ENCODE peak calls at places on chromosomes 6 and 20, in nine cellular contexts. A is naive thymus-derived CD8-positive, alpha-beta T cell; E is ascending aorta; U is SJCRH30; L is AG09309; Z is memory B cell; G is H9; F is cortex of kidney; K is head of caudate nucleus. O is an unnamed sample.
A peak's percentile ranks its signal among the peaks of the same experiment; 100 is the strongest.

GRCh38 chr6:135002229-135002844 is 52.3 kb downstream of the HBS1L start:
- DNase-seq in L (no peak), K (no peak), F (no peak), U (peak; percentile 30), A (no peak), Z (no peak), G (no peak), E (no peak), O (no peak)

GRCh38 chr20:15699431-15700146 is 873.7 kb downstream of the KIF16B start:
- DNase-seq in Z (no peak), K (no peak), F (no peak), A (no peak), L (no peak), U (peak; percentile 34), E (no peak), G (peak; percentile 63), O (no peak)

GRCh38 chr6:119162134-119162761 is 83.8 kb upstream of the FAM184A start:
- DNase-seq in L (no peak), F (no peak), G (no peak), Z (no peak), K (no peak), A (no peak), E (no peak), U (peak; percentile 23), O (no peak)

GRCh38 chr6:168045141-168045691 is 33.8 kb downstream of the FRMD1 start:
- DNase-seq in E (no peak), F (no peak), U (no peak), K (no peak), A (no peak), G (peak; percentile 33), Z (no peak), L (no peak), O (no peak)

GRCh38 chr20:1017677-1018076 is 15.6 kb upstream of the RSPO4 start:
- DNase-seq in G (no peak), E (no peak), L (no peak), U (no peak), K (no peak), F (no peak), Z (no peak), A (no peak), O (no peak)

GRCh38 chr20:32982617-32983458 is 21.4 kb downstream of the SUN5 start:
- DNase-seq in G (no peak), E (no peak), L (no peak), Z (no peak), K (peak; percentile 64), U (peak; percentile 96), A (no peak), F (no peak), O (no peak)

GRCh38 chr20:48526936-48527335 is 300.9 kb downstream of the PREX1 start:
- DNase-seq in E (no peak), G (no peak), A (no peak), L (no peak), F (no peak), Z (no peak), U (no peak), K (no peak), O (no peak)

GRCh38 chr6:131134950-131135243 is 370 bp upstream of the AKAP7 start:
- DNase-seq in Z (no peak), F (no peak), K (no peak), A (no peak), G (no peak), L (no peak), E (no peak), U (no peak), O (no peak)

GRCh38 chr6:35011096-35012041 is 122.3 kb downstream of the ANKS1A start:
- DNase-seq in U (peak; percentile 87), G (no peak), E (no peak), Z (no peak), L (no peak), K (no peak), A (no peak), F (no peak), O (no peak)

GRCh38 chr6:157246048-157246630 is 77.2 kb downstream of the TMEM242 start:
- DNase-seq in U (no peak), F (no peak), L (peak; percentile 64), K (no peak), E (no peak), G (no peak), Z (no peak), A (no peak), O (no peak)

GRCh38 chr6:75118925-75119515 is 86.8 kb downstream of the COL12A1 start:
- DNase-seq in G (no peak), F (no peak), A (no peak), U (peak; percentile 3), K (no peak), E (no peak), Z (no peak), L (no peak), O (no peak)

GRCh38 chr6:27755768-27756167 is 156.4 kb downstream of the OR2B2 start:
- DNase-seq in U (no peak), Z (no peak), K (no peak), E (no peak), A (no peak), F (no peak), L (no peak), G (no peak), O (peak; percentile 87)

GRCh38 chr6:131172237-131172636 is 37.0 kb downstream of the AKAP7 start:
- DNase-seq in E (no peak), U (no peak), K (no peak), Z (no peak), A (no peak), F (no peak), G (no peak), L (no peak), O (no peak)

GRCh38 chr20:35831029-35831428 is 59.2 kb downstream of the PHF20 start:
- DNase-seq in E (no peak), K (no peak), A (no peak), F (no peak), Z (no peak), G (no peak), L (no peak), U (no peak), O (no peak)

GRCh38 chr6:55953384-55953783 is 78.0 kb upstream of the BMP5 start:
- DNase-seq in F (no peak), E (no peak), A (no peak), Z (no peak), G (no peak), L (peak; percentile 52), K (no peak), U (no peak), O (no peak)

GRCh38 chr6:157034433-157035230 is 257.5 kb downstream of the ARID1B start:
- DNase-seq in L (no peak), A (no peak), G (no peak), F (no peak), U (peak; percentile 53), K (no peak), E (no peak), Z (no peak), O (no peak)

GRCh38 chr6:34341481-34341971 is 50.9 kb downstream of the NUDT3 start:
- DNase-seq in E (no peak), Z (no peak), F (no peak), U (peak; percentile 34), G (no peak), L (no peak), A (no peak), K (no peak), O (no peak)

GRCh38 chr6:9398794-9399373 is 963.5 kb upstream of the SLC35B3 start:
- DNase-seq in L (no peak), G (no peak), U (no peak), E (no peak), A (no peak), K (peak; percentile 11), Z (no peak), F (no peak), O (no peak)

GRCh38 chr6:150719099-150719767 is 119.5 kb downstream of the PLEKHG1 start:
- DNase-seq in F (no peak), Z (no peak), U (peak; percentile 79), A (no peak), L (no peak), E (no peak), G (no peak), K (no peak), O (no peak)

GRCh38 chr6:69880570-69880969 is 14.2 kb downstream of the COL19A1 start:
- DNase-seq in A (no peak), L (no peak), G (no peak), U (no peak), Z (no peak), F (no peak), E (no peak), K (no peak), O (no peak)

GRCh38 chr6:6471276-6471675 is 117.2 kb upstream of the LY86 start:
- DNase-seq in L (no peak), A (no peak), E (no peak), F (no peak), U (no peak), G (no peak), Z (no peak), K (no peak), O (no peak)

GRCh38 chr6:117448732-117449131 is 23.0 kb upstream of the ROS1 start:
- DNase-seq in L (peak; percentile 91), A (no peak), U (peak; percentile 79), G (no peak), Z (no peak), E (no peak), K (no peak), F (no peak), O (no peak)

GRCh38 chr6:157813191-157813590 is 9.9 kb upstream of the SNX9 start:
- DNase-seq in G (no peak), L (no peak), U (no peak), E (no peak), A (no peak), K (no peak), F (no peak), Z (no peak), O (no peak)

GRCh38 chr6:83114164-83114563 is 46.7 kb downstream of the DOP1A start:
- DNase-seq in G (no peak), L (no peak), K (no peak), A (no peak), F (no peak), U (peak; percentile 2), Z (no peak), E (no peak), O (no peak)

GRCh38 chr20:11497543-11497942 is 420.1 kb upstream of the BTBD3 start:
- DNase-seq in K (no peak), E (no peak), L (no peak), A (no peak), F (no peak), Z (no peak), G (no peak), U (no peak), O (no peak)

GRCh38 chr6:37877373-37878149 is 58.0 kb downstream of the ZFAND3 start:
- DNase-seq in F (no peak), G (no peak), A (no peak), Z (no peak), E (no peak), L (no peak), K (no peak), U (no peak), O (no peak)

GRCh38 chr6:91081452-91082067 is 494.7 kb upstream of the MAP3K7 start:
- DNase-seq in F (no peak), G (no peak), Z (no peak), A (no peak), E (no peak), K (no peak), L (peak; percentile 16), U (peak; percentile 87), O (no peak)

GRCh38 chr20:32685541-32686529 is 12.1 kb upstream of the C20orf203 start:
- DNase-seq in K (no peak), U (peak; percentile 36), G (no peak), A (no peak), E (no peak), L (peak; percentile 84), F (no peak), Z (no peak), O (peak; percentile 61)

GRCh38 chr20:15242773-15243172 is 905.4 kb upstream of the FLRT3 start:
- DNase-seq in A (no peak), L (no peak), G (no peak), E (no peak), K (no peak), U (no peak), Z (no peak), F (no peak), O (no peak)

O was measured in SIG-M5.